ENCODE peak calls at places on chromosomes 12 and 14, in ten cellular contexts. One of them, this sample, is unnamed.

GRCh38 chr12:109458771-109459208 is 18.3 kb downstream of the KCTD10 start:
- DNase-seq in aorta: no peak
- DNase-seq in MV-4-11: no peak
- DNase-seq in stimulated activated CD4-positive, alpha-beta T cell treated with anti-CD3 and anti-CD28 coated beads, Interleukin-1b, Interleukin-23, amount 100 ng/mL, for 1 hour: no peak
- DNase-seq in small intestine: no peak
- DNase-seq in T-helper 1 cell: no peak
- DNase-seq in NCI-H1436: no peak
- DNase-seq in endodermal cell: peak
- DNase-seq in posterior cingulate gyrus: no peak
- DNase-seq in A549: no peak
- DNase-seq in this sample: no peak

GRCh38 chr14:100286484-100287191 is 19.6 kb downstream of the SLC25A29 start:
- DNase-seq in aorta: peak
- DNase-seq in MV-4-11: no peak
- DNase-seq in stimulated activated CD4-positive, alpha-beta T cell treated with anti-CD3 and anti-CD28 coated beads, Interleukin-1b, Interleukin-23, amount 100 ng/mL, for 1 hour: no peak
- DNase-seq in small intestine: no peak
- DNase-seq in T-helper 1 cell: no peak
- DNase-seq in NCI-H1436: no peak
- DNase-seq in endodermal cell: peak
- DNase-seq in posterior cingulate gyrus: no peak
- DNase-seq in A549: no peak
- DNase-seq in this sample: no peak

GRCh38 chr12:122747224-122748175 is 5.1 kb upstream of the DENR start:
- DNase-seq in aorta: no peak
- DNase-seq in MV-4-11: peak
- DNase-seq in stimulated activated CD4-positive, alpha-beta T cell treated with anti-CD3 and anti-CD28 coated beads, Interleukin-1b, Interleukin-23, amount 100 ng/mL, for 1 hour: no peak
- DNase-seq in small intestine: no peak
- DNase-seq in T-helper 1 cell: no peak
- DNase-seq in NCI-H1436: no peak
- DNase-seq in endodermal cell: no peak
- DNase-seq in posterior cingulate gyrus: no peak
- DNase-seq in A549: no peak
- DNase-seq in this sample: no peak

GRCh38 chr14:61153914-61154545 is 127.1 kb downstream of the TMEM30B start:
- DNase-seq in aorta: no peak
- DNase-seq in MV-4-11: peak
- DNase-seq in stimulated activated CD4-positive, alpha-beta T cell treated with anti-CD3 and anti-CD28 coated beads, Interleukin-1b, Interleukin-23, amount 100 ng/mL, for 1 hour: no peak
- DNase-seq in small intestine: no peak
- DNase-seq in T-helper 1 cell: no peak
- DNase-seq in NCI-H1436: no peak
- DNase-seq in endodermal cell: peak
- DNase-seq in posterior cingulate gyrus: no peak
- DNase-seq in A549: no peak
- DNase-seq in this sample: no peak

GRCh38 chr12:34395056-34396005 is 373.0 kb downstream of the ALG10 start:
- DNase-seq in aorta: peak
- DNase-seq in MV-4-11: no peak
- DNase-seq in stimulated activated CD4-positive, alpha-beta T cell treated with anti-CD3 and anti-CD28 coated beads, Interleukin-1b, Interleukin-23, amount 100 ng/mL, for 1 hour: no peak
- DNase-seq in small intestine: no peak
- DNase-seq in T-helper 1 cell: no peak
- DNase-seq in NCI-H1436: no peak
- DNase-seq in endodermal cell: peak
- DNase-seq in posterior cingulate gyrus: peak
- DNase-seq in A549: no peak
- DNase-seq in this sample: no peak

GRCh38 chr12:58757422-58757821 is 162.9 kb downstream of the LRIG3 start:
- DNase-seq in aorta: no peak
- DNase-seq in MV-4-11: peak
- DNase-seq in stimulated activated CD4-positive, alpha-beta T cell treated with anti-CD3 and anti-CD28 coated beads, Interleukin-1b, Interleukin-23, amount 100 ng/mL, for 1 hour: no peak
- DNase-seq in small intestine: no peak
- DNase-seq in T-helper 1 cell: no peak
- DNase-seq in NCI-H1436: no peak
- DNase-seq in endodermal cell: no peak
- DNase-seq in posterior cingulate gyrus: no peak
- DNase-seq in A549: no peak
- DNase-seq in this sample: peak

GRCh38 chr12:1324900-1325299 is 269.5 kb downstream of the FBXL14 start:
- DNase-seq in aorta: no peak
- DNase-seq in MV-4-11: peak
- DNase-seq in stimulated activated CD4-positive, alpha-beta T cell treated with anti-CD3 and anti-CD28 coated beads, Interleukin-1b, Interleukin-23, amount 100 ng/mL, for 1 hour: no peak
- DNase-seq in small intestine: no peak
- DNase-seq in T-helper 1 cell: no peak
- DNase-seq in NCI-H1436: no peak
- DNase-seq in endodermal cell: no peak
- DNase-seq in posterior cingulate gyrus: no peak
- DNase-seq in A549: no peak
- DNase-seq in this sample: no peak

GRCh38 chr12:111584959-111585358 is 14.2 kb downstream of the ATXN2 start:
- DNase-seq in aorta: peak
- DNase-seq in MV-4-11: no peak
- DNase-seq in stimulated activated CD4-positive, alpha-beta T cell treated with anti-CD3 and anti-CD28 coated beads, Interleukin-1b, Interleukin-23, amount 100 ng/mL, for 1 hour: no peak
- DNase-seq in small intestine: peak
- DNase-seq in T-helper 1 cell: no peak
- DNase-seq in NCI-H1436: no peak
- DNase-seq in endodermal cell: no peak
- DNase-seq in posterior cingulate gyrus: no peak
- DNase-seq in A549: no peak
- DNase-seq in this sample: no peak

GRCh38 chr12:131521326-131521725 is 189.6 kb upstream of the SFSWAP start:
- DNase-seq in aorta: no peak
- DNase-seq in MV-4-11: no peak
- DNase-seq in stimulated activated CD4-positive, alpha-beta T cell treated with anti-CD3 and anti-CD28 coated beads, Interleukin-1b, Interleukin-23, amount 100 ng/mL, for 1 hour: no peak
- DNase-seq in small intestine: no peak
- DNase-seq in T-helper 1 cell: no peak
- DNase-seq in NCI-H1436: no peak
- DNase-seq in endodermal cell: no peak
- DNase-seq in posterior cingulate gyrus: no peak
- DNase-seq in A549: no peak
- DNase-seq in this sample: no peak

GRCh38 chr14:22737052-22737451 is 29.4 kb upstream of the OXA1L start:
- DNase-seq in aorta: no peak
- DNase-seq in MV-4-11: peak
- DNase-seq in stimulated activated CD4-positive, alpha-beta T cell treated with anti-CD3 and anti-CD28 coated beads, Interleukin-1b, Interleukin-23, amount 100 ng/mL, for 1 hour: no peak
- DNase-seq in small intestine: peak
- DNase-seq in T-helper 1 cell: no peak
- DNase-seq in NCI-H1436: no peak
- DNase-seq in endodermal cell: no peak
- DNase-seq in posterior cingulate gyrus: no peak
- DNase-seq in A549: no peak
- DNase-seq in this sample: no peak

GRCh38 chr12:87385322-87385721 is 643.9 kb downstream of the C12orf50 start:
- DNase-seq in aorta: no peak
- DNase-seq in MV-4-11: no peak
- DNase-seq in stimulated activated CD4-positive, alpha-beta T cell treated with anti-CD3 and anti-CD28 coated beads, Interleukin-1b, Interleukin-23, amount 100 ng/mL, for 1 hour: no peak
- DNase-seq in small intestine: no peak
- DNase-seq in T-helper 1 cell: no peak
- DNase-seq in NCI-H1436: no peak
- DNase-seq in endodermal cell: no peak
- DNase-seq in posterior cingulate gyrus: no peak
- DNase-seq in A549: no peak
- DNase-seq in this sample: no peak

GRCh38 chr14:28143340-28143739 is 623.2 kb upstream of the FOXG1 start:
- DNase-seq in aorta: no peak
- DNase-seq in MV-4-11: no peak
- DNase-seq in stimulated activated CD4-positive, alpha-beta T cell treated with anti-CD3 and anti-CD28 coated beads, Interleukin-1b, Interleukin-23, amount 100 ng/mL, for 1 hour: no peak
- DNase-seq in small intestine: no peak
- DNase-seq in T-helper 1 cell: no peak
- DNase-seq in NCI-H1436: no peak
- DNase-seq in endodermal cell: no peak
- DNase-seq in posterior cingulate gyrus: no peak
- DNase-seq in A549: no peak
- DNase-seq in this sample: no peak

GRCh38 chr12:100671396-100672074 is 98.1 kb downstream of the GAS2L3 start:
- DNase-seq in aorta: no peak
- DNase-seq in MV-4-11: no peak
- DNase-seq in stimulated activated CD4-positive, alpha-beta T cell treated with anti-CD3 and anti-CD28 coated beads, Interleukin-1b, Interleukin-23, amount 100 ng/mL, for 1 hour: no peak
- DNase-seq in small intestine: no peak
- DNase-seq in T-helper 1 cell: no peak
- DNase-seq in NCI-H1436: no peak
- DNase-seq in endodermal cell: no peak
- DNase-seq in posterior cingulate gyrus: no peak
- DNase-seq in A549: no peak
- DNase-seq in this sample: no peak

GRCh38 chr14:91154851-91155625 is 41.2 kb downstream of the DGLUCY start:
- DNase-seq in aorta: no peak
- DNase-seq in MV-4-11: peak
- DNase-seq in stimulated activated CD4-positive, alpha-beta T cell treated with anti-CD3 and anti-CD28 coated beads, Interleukin-1b, Interleukin-23, amount 100 ng/mL, for 1 hour: no peak
- DNase-seq in small intestine: peak
- DNase-seq in T-helper 1 cell: no peak
- DNase-seq in NCI-H1436: peak
- DNase-seq in endodermal cell: no peak
- DNase-seq in posterior cingulate gyrus: no peak
- DNase-seq in A549: peak
- DNase-seq in this sample: no peak

GRCh38 chr12:103816663-103817062 is 24.4 kb downstream of the NT5DC3 start:
- DNase-seq in aorta: no peak
- DNase-seq in MV-4-11: no peak
- DNase-seq in stimulated activated CD4-positive, alpha-beta T cell treated with anti-CD3 and anti-CD28 coated beads, Interleukin-1b, Interleukin-23, amount 100 ng/mL, for 1 hour: no peak
- DNase-seq in small intestine: no peak
- DNase-seq in T-helper 1 cell: no peak
- DNase-seq in NCI-H1436: no peak
- DNase-seq in endodermal cell: no peak
- DNase-seq in posterior cingulate gyrus: no peak
- DNase-seq in A549: no peak
- DNase-seq in this sample: no peak

GRCh38 chr12:64450711-64451486 is 1.0 kb upstream of the TBK1 start:
- DNase-seq in aorta: no peak
- DNase-seq in MV-4-11: peak
- DNase-seq in stimulated activated CD4-positive, alpha-beta T cell treated with anti-CD3 and anti-CD28 coated beads, Interleukin-1b, Interleukin-23, amount 100 ng/mL, for 1 hour: no peak
- DNase-seq in small intestine: no peak
- DNase-seq in T-helper 1 cell: no peak
- DNase-seq in NCI-H1436: no peak
- DNase-seq in endodermal cell: peak
- DNase-seq in posterior cingulate gyrus: no peak
- DNase-seq in A549: no peak
- DNase-seq in this sample: no peak

GRCh38 chr12:132427177-132427725 is 62.7 kb upstream of the FBRSL1 start:
- DNase-seq in aorta: no peak
- DNase-seq in MV-4-11: no peak
- DNase-seq in stimulated activated CD4-positive, alpha-beta T cell treated with anti-CD3 and anti-CD28 coated beads, Interleukin-1b, Interleukin-23, amount 100 ng/mL, for 1 hour: no peak
- DNase-seq in small intestine: peak
- DNase-seq in T-helper 1 cell: no peak
- DNase-seq in NCI-H1436: no peak
- DNase-seq in endodermal cell: no peak
- DNase-seq in posterior cingulate gyrus: no peak
- DNase-seq in A549: peak
- DNase-seq in this sample: no peak

GRCh38 chr12:9149372-9149771 is 33.7 kb upstream of the A2M start:
- DNase-seq in aorta: no peak
- DNase-seq in MV-4-11: no peak
- DNase-seq in stimulated activated CD4-positive, alpha-beta T cell treated with anti-CD3 and anti-CD28 coated beads, Interleukin-1b, Interleukin-23, amount 100 ng/mL, for 1 hour: no peak
- DNase-seq in small intestine: no peak
- DNase-seq in T-helper 1 cell: no peak
- DNase-seq in NCI-H1436: no peak
- DNase-seq in endodermal cell: peak
- DNase-seq in posterior cingulate gyrus: no peak
- DNase-seq in A549: peak
- DNase-seq in this sample: no peak

GRCh38 chr14:96501383-96501745 is 818 bp upstream of the PAPOLA start:
- DNase-seq in aorta: no peak
- DNase-seq in MV-4-11: no peak
- DNase-seq in stimulated activated CD4-positive, alpha-beta T cell treated with anti-CD3 and anti-CD28 coated beads, Interleukin-1b, Interleukin-23, amount 100 ng/mL, for 1 hour: no peak
- DNase-seq in small intestine: no peak
- DNase-seq in T-helper 1 cell: no peak
- DNase-seq in NCI-H1436: no peak
- DNase-seq in endodermal cell: peak
- DNase-seq in posterior cingulate gyrus: peak
- DNase-seq in A549: no peak
- DNase-seq in this sample: no peak

GRCh38 chr12:52526511-52526951 is 6.3 kb upstream of the KRT5 start:
- DNase-seq in aorta: no peak
- DNase-seq in MV-4-11: no peak
- DNase-seq in stimulated activated CD4-positive, alpha-beta T cell treated with anti-CD3 and anti-CD28 coated beads, Interleukin-1b, Interleukin-23, amount 100 ng/mL, for 1 hour: no peak
- DNase-seq in small intestine: no peak
- DNase-seq in T-helper 1 cell: no peak
- DNase-seq in NCI-H1436: no peak
- DNase-seq in endodermal cell: peak
- DNase-seq in posterior cingulate gyrus: no peak
- DNase-seq in A549: no peak
- DNase-seq in this sample: no peak

GRCh38 chr12:6774557-6775062 is 2.3 kb downstream of the LAG3 start:
- DNase-seq in aorta: no peak
- DNase-seq in MV-4-11: no peak
- DNase-seq in stimulated activated CD4-positive, alpha-beta T cell treated with anti-CD3 and anti-CD28 coated beads, Interleukin-1b, Interleukin-23, amount 100 ng/mL, for 1 hour: no peak
- DNase-seq in small intestine: peak
- DNase-seq in T-helper 1 cell: no peak
- DNase-seq in NCI-H1436: no peak
- DNase-seq in endodermal cell: no peak
- DNase-seq in posterior cingulate gyrus: no peak
- DNase-seq in A549: no peak
- DNase-seq in this sample: no peak

GRCh38 chr12:62008703-62009102 is 251.5 kb upstream of the USP15 start:
- DNase-seq in aorta: no peak
- DNase-seq in MV-4-11: no peak
- DNase-seq in stimulated activated CD4-positive, alpha-beta T cell treated with anti-CD3 and anti-CD28 coated beads, Interleukin-1b, Interleukin-23, amount 100 ng/mL, for 1 hour: no peak
- DNase-seq in small intestine: no peak
- DNase-seq in T-helper 1 cell: no peak
- DNase-seq in NCI-H1436: no peak
- DNase-seq in endodermal cell: no peak
- DNase-seq in posterior cingulate gyrus: no peak
- DNase-seq in A549: no peak
- DNase-seq in this sample: no peak

GRCh38 chr14:103401223-103402214 is 16.3 kb downstream of the MARK3 start:
- DNase-seq in aorta: no peak
- DNase-seq in MV-4-11: no peak
- DNase-seq in stimulated activated CD4-positive, alpha-beta T cell treated with anti-CD3 and anti-CD28 coated beads, Interleukin-1b, Interleukin-23, amount 100 ng/mL, for 1 hour: no peak
- DNase-seq in small intestine: no peak
- DNase-seq in T-helper 1 cell: no peak
- DNase-seq in NCI-H1436: no peak
- DNase-seq in endodermal cell: no peak
- DNase-seq in posterior cingulate gyrus: no peak
- DNase-seq in A549: no peak
- DNase-seq in this sample: no peak

GRCh38 chr12:108306014-108306501 is 33.1 kb downstream of the CMKLR1 start:
- DNase-seq in aorta: no peak
- DNase-seq in MV-4-11: peak
- DNase-seq in stimulated activated CD4-positive, alpha-beta T cell treated with anti-CD3 and anti-CD28 coated beads, Interleukin-1b, Interleukin-23, amount 100 ng/mL, for 1 hour: no peak
- DNase-seq in small intestine: no peak
- DNase-seq in T-helper 1 cell: no peak
- DNase-seq in NCI-H1436: no peak
- DNase-seq in endodermal cell: no peak
- DNase-seq in posterior cingulate gyrus: no peak
- DNase-seq in A549: no peak
- DNase-seq in this sample: no peak

GRCh38 chr14:71591929-71592328 is 340.3 kb upstream of the RGS6 start:
- DNase-seq in aorta: no peak
- DNase-seq in MV-4-11: peak
- DNase-seq in stimulated activated CD4-positive, alpha-beta T cell treated with anti-CD3 and anti-CD28 coated beads, Interleukin-1b, Interleukin-23, amount 100 ng/mL, for 1 hour: no peak
- DNase-seq in small intestine: peak
- DNase-seq in T-helper 1 cell: no peak
- DNase-seq in NCI-H1436: no peak
- DNase-seq in endodermal cell: no peak
- DNase-seq in posterior cingulate gyrus: no peak
- DNase-seq in A549: no peak
- DNase-seq in this sample: peak

GRCh38 chr12:32493282-32493681 is 93.9 kb downstream of the FGD4 start:
- DNase-seq in aorta: no peak
- DNase-seq in MV-4-11: no peak
- DNase-seq in stimulated activated CD4-positive, alpha-beta T cell treated with anti-CD3 and anti-CD28 coated beads, Interleukin-1b, Interleukin-23, amount 100 ng/mL, for 1 hour: no peak
- DNase-seq in small intestine: no peak
- DNase-seq in T-helper 1 cell: no peak
- DNase-seq in NCI-H1436: no peak
- DNase-seq in endodermal cell: no peak
- DNase-seq in posterior cingulate gyrus: no peak
- DNase-seq in A549: no peak
- DNase-seq in this sample: no peak

GRCh38 chr14:65356327-65356836 is 56.1 kb upstream of the FUT8 start:
- DNase-seq in aorta: no peak
- DNase-seq in MV-4-11: no peak
- DNase-seq in stimulated activated CD4-positive, alpha-beta T cell treated with anti-CD3 and anti-CD28 coated beads, Interleukin-1b, Interleukin-23, amount 100 ng/mL, for 1 hour: no peak
- DNase-seq in small intestine: peak
- DNase-seq in T-helper 1 cell: no peak
- DNase-seq in NCI-H1436: no peak
- DNase-seq in endodermal cell: peak
- DNase-seq in posterior cingulate gyrus: no peak
- DNase-seq in A549: peak
- DNase-seq in this sample: no peak

GRCh38 chr12:113478351-113479011 is 6.8 kb upstream of the LHX5 start:
- DNase-seq in aorta: no peak
- DNase-seq in MV-4-11: no peak
- DNase-seq in stimulated activated CD4-positive, alpha-beta T cell treated with anti-CD3 and anti-CD28 coated beads, Interleukin-1b, Interleukin-23, amount 100 ng/mL, for 1 hour: no peak
- DNase-seq in small intestine: no peak
- DNase-seq in T-helper 1 cell: no peak
- DNase-seq in NCI-H1436: no peak
- DNase-seq in endodermal cell: peak
- DNase-seq in posterior cingulate gyrus: no peak
- DNase-seq in A549: no peak
- DNase-seq in this sample: no peak

This sample was measured in glomerular endothelial cell.